ENCODE peak calls at places on chromosomes 13 and 19, in six cellular contexts. One of them, this sample, is unnamed.

GRCh38 chr19:7426986-7427385 is 61.8 kb downstream of the PEX11G start:
- DNase-seq in fibroblast of the aortic adventitia: no peak
- DNase-seq in activated CD4-positive, alpha-beta T cell treated with anti-CD3 and anti-CD28 coated beads for 24 hours: no peak
- DNase-seq in pancreas: no peak
- DNase-seq in NCI-H1417: no peak
- DNase-seq in stimulated activated CD4-positive, alpha-beta T cell treated with anti-CD3 and anti-CD28 coated beads, Interleukin-15, amount 100 ng/mL, for 1 hour: no peak
- DNase-seq in this sample: no peak

GRCh38 chr19:42232435-42232834 is 10.0 kb downstream of the GSK3A start:
- DNase-seq in activated CD4-positive, alpha-beta T cell treated with anti-CD3 and anti-CD28 coated beads for 24 hours: no peak
- DNase-seq in fibroblast of the aortic adventitia: no peak
- DNase-seq in pancreas: no peak
- DNase-seq in NCI-H1417: no peak
- DNase-seq in stimulated activated CD4-positive, alpha-beta T cell treated with anti-CD3 and anti-CD28 coated beads, Interleukin-15, amount 100 ng/mL, for 1 hour: no peak
- DNase-seq in this sample: no peak

GRCh38 chr13:50001287-50001686 is 4.4 kb downstream of the TRIM13 start:
- DNase-seq in fibroblast of the aortic adventitia: no peak
- DNase-seq in pancreas: no peak
- DNase-seq in stimulated activated CD4-positive, alpha-beta T cell treated with anti-CD3 and anti-CD28 coated beads, Interleukin-15, amount 100 ng/mL, for 1 hour: no peak
- DNase-seq in activated CD4-positive, alpha-beta T cell treated with anti-CD3 and anti-CD28 coated beads for 24 hours: no peak
- DNase-seq in NCI-H1417: no peak
- DNase-seq in this sample: no peak

GRCh38 chr13:24071423-24072075 is 89.0 kb upstream of the SPATA13 start:
- DNase-seq in activated CD4-positive, alpha-beta T cell treated with anti-CD3 and anti-CD28 coated beads for 24 hours: no peak
- DNase-seq in NCI-H1417: no peak
- DNase-seq in fibroblast of the aortic adventitia: peak
- DNase-seq in stimulated activated CD4-positive, alpha-beta T cell treated with anti-CD3 and anti-CD28 coated beads, Interleukin-15, amount 100 ng/mL, for 1 hour: no peak
- DNase-seq in pancreas: no peak
- DNase-seq in this sample: no peak

GRCh38 chr19:3516675-3517207 is 10.6 kb downstream of the FZR1 start:
- DNase-seq in NCI-H1417: peak
- DNase-seq in fibroblast of the aortic adventitia: no peak
- DNase-seq in pancreas: peak
- DNase-seq in stimulated activated CD4-positive, alpha-beta T cell treated with anti-CD3 and anti-CD28 coated beads, Interleukin-15, amount 100 ng/mL, for 1 hour: no peak
- DNase-seq in activated CD4-positive, alpha-beta T cell treated with anti-CD3 and anti-CD28 coated beads for 24 hours: no peak
- DNase-seq in this sample: no peak

GRCh38 chr13:74574964-74575728 is 440.9 kb upstream of the KLF12 start:
- DNase-seq in pancreas: no peak
- DNase-seq in NCI-H1417: peak
- DNase-seq in stimulated activated CD4-positive, alpha-beta T cell treated with anti-CD3 and anti-CD28 coated beads, Interleukin-15, amount 100 ng/mL, for 1 hour: no peak
- DNase-seq in fibroblast of the aortic adventitia: no peak
- DNase-seq in activated CD4-positive, alpha-beta T cell treated with anti-CD3 and anti-CD28 coated beads for 24 hours: no peak
- DNase-seq in this sample: no peak

GRCh38 chr13:28451482-28452217 is 43.3 kb downstream of the FLT1 start:
- DNase-seq in activated CD4-positive, alpha-beta T cell treated with anti-CD3 and anti-CD28 coated beads for 24 hours: no peak
- DNase-seq in pancreas: no peak
- DNase-seq in stimulated activated CD4-positive, alpha-beta T cell treated with anti-CD3 and anti-CD28 coated beads, Interleukin-15, amount 100 ng/mL, for 1 hour: no peak
- DNase-seq in fibroblast of the aortic adventitia: peak
- DNase-seq in NCI-H1417: no peak
- DNase-seq in this sample: no peak

GRCh38 chr13:31765441-31765840 is 26.1 kb downstream of the RXFP2 start:
- DNase-seq in NCI-H1417: no peak
- DNase-seq in activated CD4-positive, alpha-beta T cell treated with anti-CD3 and anti-CD28 coated beads for 24 hours: no peak
- DNase-seq in fibroblast of the aortic adventitia: peak
- DNase-seq in pancreas: no peak
- DNase-seq in stimulated activated CD4-positive, alpha-beta T cell treated with anti-CD3 and anti-CD28 coated beads, Interleukin-15, amount 100 ng/mL, for 1 hour: no peak
- DNase-seq in this sample: no peak

GRCh38 chr19:47707135-47707925 is 5.9 kb upstream of the EHD2 start:
- DNase-seq in pancreas: peak
- DNase-seq in stimulated activated CD4-positive, alpha-beta T cell treated with anti-CD3 and anti-CD28 coated beads, Interleukin-15, amount 100 ng/mL, for 1 hour: peak
- DNase-seq in NCI-H1417: peak
- DNase-seq in activated CD4-positive, alpha-beta T cell treated with anti-CD3 and anti-CD28 coated beads for 24 hours: peak
- DNase-seq in fibroblast of the aortic adventitia: peak
- DNase-seq in this sample: peak